ENCODE peak calls at places on chromosome 5, in five cellular contexts. One of them, this sample, is unnamed.

GRCh38 chr5:2129581-2130272 is 247.0 kb upstream of the IRX4 start:
- DNase-seq in body of pancreas: no peak
- DNase-seq in adrenal gland: no peak
- DNase-seq in Calu3: no peak
- DNase-seq in activated CD8-positive, alpha-beta T cell treated with anti-CD3 and anti-CD28 coated beads for 36 hours: no peak
- DNase-seq in this sample: no peak

GRCh38 chr5:113922343-113922742 is 408.8 kb downstream of the YTHDC2 start:
- DNase-seq in Calu3: no peak
- DNase-seq in body of pancreas: no peak
- DNase-seq in adrenal gland: no peak
- DNase-seq in activated CD8-positive, alpha-beta T cell treated with anti-CD3 and anti-CD28 coated beads for 36 hours: no peak
- DNase-seq in this sample: no peak

GRCh38 chr5:41763096-41763495 is 107.1 kb downstream of the OXCT1 start:
- DNase-seq in adrenal gland: no peak
- DNase-seq in activated CD8-positive, alpha-beta T cell treated with anti-CD3 and anti-CD28 coated beads for 36 hours: no peak
- DNase-seq in Calu3: no peak
- DNase-seq in body of pancreas: no peak
- DNase-seq in this sample: no peak

GRCh38 chr5:123089971-123090640 is 1.1 kb downstream of the PRDM6 start:
- DNase-seq in activated CD8-positive, alpha-beta T cell treated with anti-CD3 and anti-CD28 coated beads for 36 hours: no peak
- DNase-seq in body of pancreas: no peak
- DNase-seq in adrenal gland: no peak
- DNase-seq in Calu3: peak; percentile 54
- DNase-seq in this sample: no peak

GRCh38 chr5:2685651-2686050 is 65.8 kb downstream of the IRX2 start:
- DNase-seq in adrenal gland: no peak
- DNase-seq in body of pancreas: no peak
- DNase-seq in activated CD8-positive, alpha-beta T cell treated with anti-CD3 and anti-CD28 coated beads for 36 hours: no peak
- DNase-seq in Calu3: no peak
- DNase-seq in this sample: no peak

GRCh38 chr5:76862986-76863385 is 13.2 kb downstream of the S100Z start:
- DNase-seq in Calu3: peak; percentile 18
- DNase-seq in adrenal gland: no peak
- DNase-seq in activated CD8-positive, alpha-beta T cell treated with anti-CD3 and anti-CD28 coated beads for 36 hours: no peak
- DNase-seq in body of pancreas: no peak
- DNase-seq in this sample: no peak

GRCh38 chr5:147869112-147869511 is 9.4 kb upstream of the SCGB3A2 start:
- DNase-seq in Calu3: no peak
- DNase-seq in activated CD8-positive, alpha-beta T cell treated with anti-CD3 and anti-CD28 coated beads for 36 hours: no peak
- DNase-seq in adrenal gland: no peak
- DNase-seq in body of pancreas: no peak
- DNase-seq in this sample: no peak

GRCh38 chr5:158840193-158840592 is 259.5 kb downstream of the EBF1 start:
- DNase-seq in activated CD8-positive, alpha-beta T cell treated with anti-CD3 and anti-CD28 coated beads for 36 hours: no peak
- DNase-seq in Calu3: no peak
- DNase-seq in body of pancreas: no peak
- DNase-seq in adrenal gland: no peak
- DNase-seq in this sample: no peak

GRCh38 chr5:541148-541887 is 17.1 kb upstream of the SLC9A3 start:
- DNase-seq in adrenal gland: no peak
- DNase-seq in activated CD8-positive, alpha-beta T cell treated with anti-CD3 and anti-CD28 coated beads for 36 hours: peak; percentile 28
- DNase-seq in body of pancreas: peak; percentile 7
- DNase-seq in Calu3: no peak
- DNase-seq in this sample: no peak

GRCh38 chr5:171867786-171868185 is 82.2 kb downstream of the SMIM23 start:
- DNase-seq in activated CD8-positive, alpha-beta T cell treated with anti-CD3 and anti-CD28 coated beads for 36 hours: no peak
- DNase-seq in Calu3: no peak
- DNase-seq in body of pancreas: no peak
- DNase-seq in adrenal gland: no peak
- DNase-seq in this sample: no peak

GRCh38 chr5:118314936-118315335 is 673.4 kb downstream of the DTWD2 start:
- DNase-seq in body of pancreas: no peak
- DNase-seq in Calu3: no peak
- DNase-seq in adrenal gland: no peak
- DNase-seq in activated CD8-positive, alpha-beta T cell treated with anti-CD3 and anti-CD28 coated beads for 36 hours: no peak
- DNase-seq in this sample: no peak

GRCh38 chr5:179668404-179668803 is 12.4 kb downstream of the CBY3 start:
- DNase-seq in body of pancreas: peak; percentile 50
- DNase-seq in adrenal gland: peak; percentile 66
- DNase-seq in activated CD8-positive, alpha-beta T cell treated with anti-CD3 and anti-CD28 coated beads for 36 hours: peak; percentile 55
- DNase-seq in Calu3: no peak
- DNase-seq in this sample: peak; percentile 38

GRCh38 chr5:65327582-65327981 is 154.1 kb downstream of the ADAMTS6 start:
- DNase-seq in activated CD8-positive, alpha-beta T cell treated with anti-CD3 and anti-CD28 coated beads for 36 hours: no peak
- DNase-seq in body of pancreas: no peak
- DNase-seq in adrenal gland: no peak
- DNase-seq in Calu3: no peak
- DNase-seq in this sample: no peak

GRCh38 chr5:117095803-117096332 is 521.2 kb upstream of the SEMA6A start:
- DNase-seq in adrenal gland: no peak
- DNase-seq in Calu3: no peak
- DNase-seq in body of pancreas: no peak
- DNase-seq in activated CD8-positive, alpha-beta T cell treated with anti-CD3 and anti-CD28 coated beads for 36 hours: no peak
- DNase-seq in this sample: no peak

GRCh38 chr5:39005566-39006232 is 68.5 kb downstream of the RICTOR start:
- DNase-seq in body of pancreas: no peak
- DNase-seq in adrenal gland: no peak
- DNase-seq in activated CD8-positive, alpha-beta T cell treated with anti-CD3 and anti-CD28 coated beads for 36 hours: no peak
- DNase-seq in Calu3: peak; percentile 12
- DNase-seq in this sample: no peak
- TF ChIP-seq CTCF in body of pancreas: no peak
- TF ChIP-seq CTCF in adrenal gland: peak; percentile 37
- TF ChIP-seq CTCF in activated CD8-positive, alpha-beta T cell treated with anti-CD3 and anti-CD28 coated beads for 36 hours: no peak
- TF ChIP-seq CTCF in Calu3: no peak
- TF ChIP-seq CTCF in this sample: peak; percentile 17

DNA sequence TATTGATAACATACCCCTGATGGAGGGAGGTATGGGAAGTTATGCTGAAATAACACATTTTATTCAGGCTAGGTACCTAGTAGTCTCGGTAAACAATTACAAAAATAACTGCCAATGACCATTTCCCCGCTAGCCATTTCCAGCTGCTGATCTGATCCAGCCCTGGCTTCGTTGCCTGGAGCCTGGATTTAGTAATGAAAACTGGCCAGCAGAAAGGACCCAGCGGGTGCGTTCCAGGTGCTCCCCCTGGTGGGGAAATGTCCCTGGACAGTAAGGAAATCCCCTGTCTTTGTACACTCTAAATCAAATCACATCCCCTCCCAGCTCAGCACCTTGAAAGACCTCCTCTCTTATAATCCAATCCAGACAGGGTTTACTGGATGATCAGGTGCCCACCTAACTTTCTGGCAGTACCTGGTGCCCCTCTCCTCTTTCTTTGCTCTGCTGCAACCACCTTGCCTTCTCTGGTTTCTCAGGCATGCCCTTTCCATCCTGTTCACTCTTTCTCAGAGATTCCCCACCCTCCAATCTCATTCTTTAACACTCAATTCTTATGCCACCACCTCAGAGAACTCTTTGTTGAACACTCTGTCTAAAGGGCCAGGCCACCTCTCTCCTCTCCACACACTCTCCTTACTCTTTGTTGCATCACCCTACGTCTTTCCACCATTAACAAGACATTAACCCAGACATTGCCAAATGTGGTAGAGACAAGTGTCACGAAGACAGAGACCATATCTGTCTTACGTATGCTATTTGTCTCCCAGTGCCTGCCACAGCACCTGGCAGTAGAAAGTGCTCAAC is 50.1 kb upstream of the SMAD5 start:
- DNase-seq in activated CD8-positive, alpha-beta T cell treated with anti-CD3 and anti-CD28 coated beads for 36 hours: peak; percentile 82
- DNase-seq in Calu3: peak; percentile 95
- DNase-seq in adrenal gland: peak; percentile 77
- DNase-seq in body of pancreas: peak; percentile 86
- DNase-seq in this sample: peak; percentile 68
- TF ChIP-seq CTCF in activated CD8-positive, alpha-beta T cell treated with anti-CD3 and anti-CD28 coated beads for 36 hours: peak; percentile 68
- TF ChIP-seq CTCF in Calu3: peak; percentile 93
- TF ChIP-seq CTCF in adrenal gland: peak; percentile 87
- TF ChIP-seq CTCF in body of pancreas: peak; percentile 69
- TF ChIP-seq CTCF in this sample: peak; percentile 84

GRCh38 chr5:91651704-91652103 is 268.6 kb upstream of the ARRDC3 start:
- DNase-seq in body of pancreas: no peak
- DNase-seq in Calu3: peak; percentile 23
- DNase-seq in adrenal gland: no peak
- DNase-seq in activated CD8-positive, alpha-beta T cell treated with anti-CD3 and anti-CD28 coated beads for 36 hours: no peak
- DNase-seq in this sample: no peak

GRCh38 chr5:91652678-91653077 is 269.6 kb upstream of the ARRDC3 start:
- DNase-seq in body of pancreas: no peak
- DNase-seq in activated CD8-positive, alpha-beta T cell treated with anti-CD3 and anti-CD28 coated beads for 36 hours: no peak
- DNase-seq in Calu3: no peak
- DNase-seq in adrenal gland: no peak
- DNase-seq in this sample: no peak
- TF ChIP-seq CTCF in body of pancreas: no peak
- TF ChIP-seq CTCF in activated CD8-positive, alpha-beta T cell treated with anti-CD3 and anti-CD28 coated beads for 36 hours: no peak
- TF ChIP-seq CTCF in Calu3: no peak
- TF ChIP-seq CTCF in adrenal gland: no peak
- TF ChIP-seq CTCF in this sample: no peak

GRCh38 chr5:97131139-97131710 is 11.2 kb downstream of the LIX1 start:
- DNase-seq in activated CD8-positive, alpha-beta T cell treated with anti-CD3 and anti-CD28 coated beads for 36 hours: no peak
- DNase-seq in Calu3: no peak
- DNase-seq in body of pancreas: no peak
- DNase-seq in adrenal gland: no peak
- DNase-seq in this sample: no peak
- TF ChIP-seq CTCF in activated CD8-positive, alpha-beta T cell treated with anti-CD3 and anti-CD28 coated beads for 36 hours: no peak
- TF ChIP-seq CTCF in Calu3: no peak
- TF ChIP-seq CTCF in body of pancreas: no peak
- TF ChIP-seq CTCF in adrenal gland: no peak
- TF ChIP-seq CTCF in this sample: no peak

DNA sequence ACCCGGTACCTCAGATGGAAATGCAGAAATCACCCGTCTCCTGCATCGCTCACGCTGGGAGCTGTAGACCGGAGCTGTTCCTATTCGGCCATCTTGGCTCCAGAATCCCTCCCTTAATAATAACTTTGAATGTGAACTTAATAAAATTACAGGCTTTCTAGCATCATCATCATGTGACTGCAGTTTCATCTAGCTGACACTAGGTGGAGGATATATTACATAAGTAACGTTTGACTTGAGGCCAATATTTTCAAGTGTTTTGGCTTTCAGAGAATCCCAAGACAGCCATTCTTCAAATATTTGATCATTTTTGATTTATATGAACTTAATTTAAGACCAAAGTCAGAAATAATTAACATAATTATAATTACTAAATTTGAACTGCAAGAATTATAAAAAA is 474.9 kb upstream of the CDH10 start:
- DNase-seq in activated CD8-positive, alpha-beta T cell treated with anti-CD3 and anti-CD28 coated beads for 36 hours: no peak
- DNase-seq in Calu3: no peak
- DNase-seq in adrenal gland: no peak
- DNase-seq in body of pancreas: no peak
- DNase-seq in this sample: no peak
- TF ChIP-seq CTCF in activated CD8-positive, alpha-beta T cell treated with anti-CD3 and anti-CD28 coated beads for 36 hours: no peak
- TF ChIP-seq CTCF in Calu3: no peak
- TF ChIP-seq CTCF in adrenal gland: peak; percentile 11
- TF ChIP-seq CTCF in body of pancreas: no peak
- TF ChIP-seq CTCF in this sample: no peak

GRCh38 chr5:127298623-127299022 is 8.0 kb downstream of the MEGF10 start:
- DNase-seq in body of pancreas: no peak
- DNase-seq in adrenal gland: no peak
- DNase-seq in activated CD8-positive, alpha-beta T cell treated with anti-CD3 and anti-CD28 coated beads for 36 hours: no peak
- DNase-seq in Calu3: no peak
- DNase-seq in this sample: no peak

GRCh38 chr5:127297348-127298035 is 6.9 kb downstream of the MEGF10 start:
- DNase-seq in body of pancreas: no peak
- DNase-seq in activated CD8-positive, alpha-beta T cell treated with anti-CD3 and anti-CD28 coated beads for 36 hours: no peak
- DNase-seq in adrenal gland: no peak
- DNase-seq in Calu3: no peak
- DNase-seq in this sample: no peak

GRCh38 chr5:127298036-127298429 is 7.4 kb downstream of the MEGF10 start:
- DNase-seq in Calu3: no peak
- DNase-seq in adrenal gland: no peak
- DNase-seq in body of pancreas: no peak
- DNase-seq in activated CD8-positive, alpha-beta T cell treated with anti-CD3 and anti-CD28 coated beads for 36 hours: no peak
- DNase-seq in this sample: no peak

GRCh38 chr5:127302509-127302908 is 11.9 kb downstream of the MEGF10 start:
- DNase-seq in adrenal gland: no peak
- DNase-seq in activated CD8-positive, alpha-beta T cell treated with anti-CD3 and anti-CD28 coated beads for 36 hours: no peak
- DNase-seq in Calu3: no peak
- DNase-seq in body of pancreas: no peak
- DNase-seq in this sample: no peak

DNA sequence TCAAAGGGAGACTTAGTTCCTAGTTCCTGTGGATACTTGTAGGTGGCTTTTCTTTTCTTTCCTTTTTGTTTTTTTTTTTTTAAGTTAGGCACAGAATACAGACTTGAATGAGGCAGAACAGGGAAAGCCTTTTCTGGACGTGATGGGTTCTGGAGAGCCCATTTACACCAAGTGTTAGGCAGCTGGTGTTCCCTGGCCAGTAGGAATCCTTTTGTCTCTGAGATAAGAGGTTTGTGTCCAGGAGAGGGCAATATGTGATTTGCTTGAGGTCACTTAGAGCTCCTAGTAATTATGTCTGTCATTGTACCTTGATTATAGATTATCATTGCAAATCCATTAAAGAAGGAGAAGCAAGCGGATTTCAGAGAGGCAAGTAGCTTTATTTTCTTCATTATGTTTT is 9.1 kb downstream of the MEGF10 start:
- DNase-seq in Calu3: no peak
- DNase-seq in adrenal gland: no peak
- DNase-seq in body of pancreas: no peak
- DNase-seq in activated CD8-positive, alpha-beta T cell treated with anti-CD3 and anti-CD28 coated beads for 36 hours: no peak
- DNase-seq in this sample: no peak
- TF ChIP-seq CTCF in Calu3: no peak
- TF ChIP-seq CTCF in adrenal gland: no peak
- TF ChIP-seq CTCF in body of pancreas: no peak
- TF ChIP-seq CTCF in activated CD8-positive, alpha-beta T cell treated with anti-CD3 and anti-CD28 coated beads for 36 hours: no peak
- TF ChIP-seq CTCF in this sample: no peak

GRCh38 chr5:13477118-13477737 is 467.3 kb downstream of the DNAH5 start:
- DNase-seq in activated CD8-positive, alpha-beta T cell treated with anti-CD3 and anti-CD28 coated beads for 36 hours: no peak
- DNase-seq in body of pancreas: no peak
- DNase-seq in adrenal gland: no peak
- DNase-seq in Calu3: no peak
- DNase-seq in this sample: no peak

GRCh38 chr5:13480834-13481233 is 463.7 kb downstream of the DNAH5 start:
- DNase-seq in activated CD8-positive, alpha-beta T cell treated with anti-CD3 and anti-CD28 coated beads for 36 hours: no peak
- DNase-seq in Calu3: no peak
- DNase-seq in adrenal gland: no peak
- DNase-seq in body of pancreas: no peak
- DNase-seq in this sample: no peak

DNA sequence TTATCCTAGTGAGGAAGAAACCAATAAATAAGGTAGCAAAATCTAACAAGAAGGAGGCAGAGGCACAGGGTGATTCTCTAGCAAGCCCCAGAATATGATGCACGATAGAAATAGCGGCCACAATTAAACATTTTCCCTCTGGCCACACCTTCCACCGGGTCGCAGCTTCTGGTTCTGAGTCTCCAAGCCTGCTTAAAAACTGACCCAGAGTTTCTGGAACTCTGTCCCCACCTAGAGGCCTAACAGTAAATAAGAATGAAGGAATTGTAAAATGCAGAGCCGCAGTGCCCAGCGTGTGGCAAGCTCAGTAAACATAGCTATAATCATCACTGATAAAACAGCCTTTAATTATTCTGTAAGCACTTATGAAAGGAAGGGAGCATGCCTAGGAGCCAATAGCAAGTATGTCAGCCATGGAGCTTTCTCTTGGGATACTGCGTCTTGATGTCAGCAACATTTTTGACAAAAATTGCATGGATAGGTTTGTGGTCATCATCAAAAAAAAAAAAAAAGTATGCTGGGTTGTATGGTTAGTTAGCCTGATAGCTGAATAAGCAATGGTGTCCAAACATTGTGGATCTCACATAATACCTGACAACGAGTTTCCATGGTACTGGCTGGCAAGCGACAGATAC is 465.5 kb downstream of the DNAH5 start:
- DNase-seq in activated CD8-positive, alpha-beta T cell treated with anti-CD3 and anti-CD28 coated beads for 36 hours: no peak
- DNase-seq in adrenal gland: peak; percentile 46
- DNase-seq in Calu3: peak; percentile 41
- DNase-seq in body of pancreas: peak; percentile 26
- DNase-seq in this sample: peak; percentile 50
- TF ChIP-seq CTCF in activated CD8-positive, alpha-beta T cell treated with anti-CD3 and anti-CD28 coated beads for 36 hours: no peak
- TF ChIP-seq CTCF in adrenal gland: peak; percentile 68
- TF ChIP-seq CTCF in Calu3: peak; percentile 54
- TF ChIP-seq CTCF in body of pancreas: peak; percentile 40
- TF ChIP-seq CTCF in this sample: peak; percentile 49

GRCh38 chr5:54785729-54786548 is 199.5 kb downstream of the ESM1 start:
- DNase-seq in body of pancreas: peak; percentile 51
- DNase-seq in adrenal gland: peak; percentile 31
- DNase-seq in activated CD8-positive, alpha-beta T cell treated with anti-CD3 and anti-CD28 coated beads for 36 hours: no peak
- DNase-seq in Calu3: no peak
- DNase-seq in this sample: no peak
- TF ChIP-seq CTCF in body of pancreas: no peak
- TF ChIP-seq CTCF in adrenal gland: peak; percentile 46
- TF ChIP-seq CTCF in activated CD8-positive, alpha-beta T cell treated with anti-CD3 and anti-CD28 coated beads for 36 hours: no peak
- TF ChIP-seq CTCF in Calu3: no peak
- TF ChIP-seq CTCF in this sample: no peak